ENCODE peak calls at places on chromosome 11, in nine cellular contexts. L is HCT116, Z is mesenchymal stem cell, B is GM12878, E is H9, P is GM23338, X is A549, W is GM23248, S is PC-9. N is an unnamed sample.

GRCh38 chr11:61963016-61963281 is 4.5 kb downstream of the FTH1 start:
- DNase-seq in B (no peak), Z (peak), P (no peak), X (no peak), L (no peak), S (peak), E (no peak), W (no peak), N (no peak)

GRCh38 chr11:96316869-96317268 is 26.1 kb downstream of the MAML2 start:
- DNase-seq in S (no peak), Z (no peak), B (no peak), L (no peak), X (no peak), E (no peak), W (peak), P (no peak), N (no peak)

GRCh38 chr11:66281776-66282467 is 3.9 kb downstream of the CNIH2 start:
- DNase-seq in B (no peak), L (no peak), S (no peak), E (no peak), W (no peak), X (no peak), Z (no peak), P (no peak), N (no peak)

GRCh38 chr11:27209562-27210005 is 153.4 kb downstream of the CCDC34 start:
- DNase-seq in X (peak), L (peak), P (no peak), B (no peak), E (no peak), W (peak), S (peak), Z (peak), N (no peak)

GRCh38 chr11:64226507-64227051 is 505 bp downstream of the NUDT22 start:
- DNase-seq in X (no peak), E (peak), Z (no peak), S (peak), W (peak), P (peak), L (no peak), B (no peak), N (no peak)

GRCh38 chr11:63520606-63521170 is 14.8 kb downstream of the LGALS12 start:
- DNase-seq in E (no peak), B (no peak), W (peak), Z (no peak), P (no peak), S (no peak), L (no peak), X (no peak), N (no peak)

GRCh38 chr11:33172996-33173395 is 11.7 kb upstream of the CSTF3 start:
- DNase-seq in E (no peak), L (no peak), S (no peak), B (no peak), Z (peak), P (peak), W (peak), X (no peak), N (no peak)

GRCh38 chr11:106077609-106078517 is at the start of gene AASDHPPT:
- DNase-seq in B (no peak), X (peak), S (no peak), L (peak), W (peak), Z (no peak), E (no peak), P (peak), N (no peak)

GRCh38 chr11:108117746-108118371 is 3.5 kb upstream of the ACAT1 start:
- DNase-seq in Z (peak), L (peak), S (no peak), X (peak), W (peak), E (no peak), B (no peak), P (peak), N (no peak)

GRCh38 chr11:55714982-55715888 is 53.2 kb downstream of the OR4C6 start:
- DNase-seq in L (no peak), E (no peak), X (no peak), W (peak), B (no peak), Z (no peak), P (peak), S (peak), N (no peak)

GRCh38 chr11:109728056-109728455 is 306.1 kb downstream of the C11orf87 start:
- DNase-seq in E (no peak), W (no peak), S (no peak), B (no peak), P (no peak), L (peak), Z (peak), X (no peak), N (no peak)

GRCh38 chr11:28838741-28839140 is 730.6 kb downstream of the METTL15 start:
- DNase-seq in X (no peak), P (no peak), L (no peak), S (no peak), B (no peak), Z (no peak), W (peak), E (no peak), N (no peak)

GRCh38 chr11:104928831-104929230 is 30.6 kb upstream of the CASP12 start:
- DNase-seq in L (no peak), X (no peak), P (no peak), S (no peak), Z (no peak), B (no peak), W (no peak), E (no peak), N (no peak)

GRCh38 chr11:81449588-81450155 is 1284.0 kb downstream of the FAM181B start:
- DNase-seq in E (no peak), L (no peak), W (no peak), X (no peak), B (no peak), P (no peak), S (no peak), Z (no peak), N (no peak)

GRCh38 chr11:60240661-60241060 is 2.3 kb downstream of the MS4A4E start:
- DNase-seq in S (no peak), B (no peak), L (no peak), E (no peak), W (no peak), Z (no peak), P (no peak), X (no peak), N (no peak)

GRCh38 chr11:18071098-18071705 is 25.1 kb upstream of the TPH1 start:
- DNase-seq in W (no peak), B (no peak), S (no peak), Z (no peak), P (no peak), X (no peak), L (no peak), E (no peak), N (no peak)

GRCh38 chr11:78901831-78902230 is 327.2 kb upstream of the NARS2 start:
- DNase-seq in S (no peak), P (no peak), X (no peak), W (no peak), E (no peak), Z (no peak), L (no peak), B (no peak), N (no peak)

GRCh38 chr11:114109206-114110090 is 49.9 kb downstream of the ZBTB16 start:
- DNase-seq in W (no peak), X (no peak), L (no peak), B (no peak), S (no peak), Z (peak), P (no peak), E (no peak), N (no peak)

GRCh38 chr11:11467278-11467677 is 114.2 kb upstream of the CSNK2A3 start:
- DNase-seq in Z (no peak), B (no peak), L (no peak), S (no peak), E (no peak), P (no peak), W (no peak), X (no peak), N (no peak)

GRCh38 chr11:70519117-70519516 is 120.8 kb downstream of the CTTN start:
- DNase-seq in B (peak), S (peak), P (no peak), X (no peak), E (no peak), W (peak), Z (no peak), L (peak), N (no peak)

GRCh38 chr11:125155100-125155444 is 9.5 kb upstream of the PKNOX2 start:
- DNase-seq in L (no peak), S (no peak), Z (no peak), W (no peak), B (no peak), X (no peak), P (no peak), E (no peak), N (no peak)
- H3K4me2 ChIP-seq in L (no peak), S (no peak), Z (no peak), W (no peak), B (no peak), X (no peak), P (no peak), E (no peak), N (no peak)

GRCh38 chr11:130523166-130523565 is 74.7 kb downstream of the ADAMTS15 start:
- DNase-seq in P (no peak), S (no peak), Z (no peak), B (no peak), W (peak), L (no peak), X (no peak), E (no peak), N (no peak)

GRCh38 chr11:130520231-130520630 is 71.8 kb downstream of the ADAMTS15 start:
- DNase-seq in X (no peak), Z (no peak), L (no peak), E (no peak), W (no peak), B (no peak), S (no peak), P (no peak), N (peak)

GRCh38 chr11:130524132-130524790 is 75.8 kb downstream of the ADAMTS15 start:
- DNase-seq in P (no peak), Z (no peak), E (no peak), B (no peak), L (no peak), S (no peak), X (no peak), W (no peak), N (no peak)

GRCh38 chr11:130523609-130524008 is 75.2 kb downstream of the ADAMTS15 start:
- DNase-seq in E (peak), X (no peak), Z (peak), P (peak), W (peak), B (no peak), S (no peak), L (no peak), N (no peak)

GRCh38 chr11:130522284-130522961 is 74.0 kb downstream of the ADAMTS15 start:
- DNase-seq in S (peak), P (peak), E (peak), L (peak), X (peak), W (peak), Z (peak), B (no peak), N (peak)
- H3K4me2 ChIP-seq in S (peak), P (no peak), E (no peak), L (peak), X (peak), W (peak), Z (no peak), B (no peak), N (no peak)

DNA sequence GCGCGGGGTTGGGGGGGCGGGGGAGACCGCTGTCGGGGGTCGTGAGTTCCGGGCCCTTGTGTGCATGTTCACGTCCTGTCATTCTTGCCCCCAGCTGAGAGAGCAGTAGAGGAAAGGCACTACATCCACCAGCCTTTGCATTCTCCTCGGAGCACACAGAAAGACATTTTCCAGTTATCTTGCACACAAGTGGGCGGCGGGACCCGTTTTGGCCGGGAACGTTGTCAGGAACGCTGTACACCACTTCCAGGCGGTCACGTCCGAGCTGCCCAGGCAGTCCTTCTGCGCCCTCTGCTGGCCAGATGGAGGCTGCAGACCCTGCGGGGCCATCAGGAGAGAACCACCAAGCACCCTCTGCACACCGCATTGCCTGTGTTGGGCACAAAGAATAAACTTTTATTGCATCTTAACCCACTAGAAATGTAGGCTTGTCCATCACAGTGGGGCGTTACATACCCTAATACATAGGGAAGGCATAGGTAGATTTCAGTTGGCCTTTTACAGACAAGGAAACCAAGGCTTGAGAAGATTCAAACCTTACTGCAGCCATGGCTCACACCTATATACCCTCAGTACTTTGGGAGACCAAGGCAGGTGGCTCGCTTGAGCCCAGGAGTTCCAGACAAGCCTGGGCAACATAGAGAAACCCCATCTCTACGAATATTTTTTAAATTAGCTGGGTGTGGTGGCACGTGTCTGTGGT is 2.8 kb upstream of the CDKN1C start:
- DNase-seq in W (peak), P (peak), L (peak), Z (peak), S (peak), B (no peak), X (peak), E (peak), N (peak)
- H3K4me2 ChIP-seq in W (no peak), P (no peak), L (peak), Z (no peak), S (no peak), B (no peak), X (no peak), E (no peak), N (no peak)

GRCh38 chr11:35785287-35786167 is 123.0 kb downstream of the TRIM44 start:
- DNase-seq in Z (no peak), P (no peak), L (no peak), X (no peak), B (peak), E (no peak), W (peak), S (no peak), N (no peak)
- H3K4me2 ChIP-seq in Z (no peak), P (no peak), L (no peak), X (no peak), B (peak), E (no peak), W (peak), S (no peak), N (no peak)

DNA sequence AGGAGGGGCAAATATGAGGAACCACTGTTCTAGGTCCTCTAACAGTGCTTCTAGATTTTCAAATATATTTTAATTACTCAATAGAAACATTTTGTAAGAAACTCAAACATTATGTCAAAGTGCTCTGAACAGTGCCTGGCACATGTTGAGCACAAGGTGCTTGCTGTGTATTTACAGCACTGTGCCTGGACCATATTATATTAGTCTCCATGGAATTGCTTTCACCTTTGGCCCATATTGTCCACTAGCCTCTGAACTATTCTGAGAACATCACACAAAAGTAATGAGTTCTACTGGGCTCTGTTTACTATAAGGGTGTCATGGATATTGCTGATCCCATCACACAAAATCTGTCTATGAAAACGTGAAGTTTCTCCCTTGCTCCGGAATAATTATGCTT is 76.7 kb downstream of the PPFIBP2 start:
- DNase-seq in B (no peak), W (no peak), X (no peak), L (no peak), Z (no peak), P (no peak), S (no peak), E (no peak), N (no peak)
- H3K4me2 ChIP-seq in B (no peak), W (no peak), X (no peak), L (no peak), Z (no peak), P (no peak), S (no peak), E (no peak), N (no peak)

DNA sequence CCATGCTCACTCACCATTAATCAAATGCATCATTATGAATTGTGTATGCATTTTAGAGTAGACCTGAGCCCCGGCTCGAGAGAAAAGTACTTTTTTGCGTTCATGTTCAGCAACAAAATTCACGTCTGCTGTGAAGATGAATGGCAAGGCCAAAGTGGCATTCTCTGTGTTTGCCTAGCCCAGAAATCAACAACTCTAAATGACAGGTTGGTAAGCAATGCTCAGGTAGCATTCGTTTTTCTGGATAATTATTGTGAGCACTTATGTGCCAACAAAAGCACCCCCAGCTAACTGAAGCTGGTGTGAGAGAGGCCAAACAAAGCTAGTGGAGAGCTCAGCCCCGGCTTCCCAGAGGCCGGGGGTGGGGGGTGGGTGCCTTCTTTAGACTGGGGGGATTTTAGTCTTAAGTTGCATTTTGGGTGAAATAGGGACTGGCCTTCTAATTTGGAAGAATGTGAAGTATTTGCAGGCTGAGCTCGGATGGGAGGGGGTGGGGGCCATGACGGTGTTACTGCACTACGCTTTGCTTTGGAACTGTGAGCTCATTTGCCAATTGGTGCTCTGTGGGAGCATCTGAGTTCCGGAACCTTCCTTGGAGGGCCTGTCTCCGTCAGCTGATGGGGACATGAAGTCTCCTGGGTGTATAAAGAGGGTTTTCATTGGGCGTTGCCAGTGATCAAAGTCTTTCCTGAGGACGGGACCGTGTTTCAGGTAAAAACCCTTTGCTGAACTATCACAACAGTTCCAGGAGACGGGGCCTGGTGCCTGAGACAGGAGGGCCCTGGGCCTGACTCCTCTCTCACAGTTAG is 29.0 kb upstream of the ALX4 start:
- DNase-seq in X (no peak), E (no peak), Z (no peak), B (no peak), L (no peak), P (peak), S (no peak), W (no peak), N (no peak)
- H3K4me2 ChIP-seq in X (no peak), E (no peak), Z (no peak), B (no peak), L (no peak), P (peak), S (no peak), W (no peak), N (no peak)

GRCh38 chr11:57134284-57134683 is 47.5 kb upstream of the LRRC55 start:
- DNase-seq in B (no peak), P (no peak), E (no peak), L (no peak), Z (no peak), S (no peak), W (no peak), X (no peak), N (no peak)
- H3K4me2 ChIP-seq in B (no peak), P (no peak), E (no peak), L (no peak), Z (no peak), S (no peak), W (no peak), X (no peak), N (no peak)

GRCh38 chr11:24866743-24867142 is 369.9 kb downstream of the LUZP2 start:
- DNase-seq in P (no peak), E (no peak), X (no peak), B (no peak), Z (no peak), S (no peak), L (no peak), W (no peak), N (no peak)

GRCh38 chr11:24872912-24873311 is 376.1 kb downstream of the LUZP2 start:
- DNase-seq in Z (no peak), P (no peak), W (no peak), B (no peak), S (no peak), L (no peak), E (no peak), X (no peak), N (no peak)

GRCh38 chr11:24870048-24870447 is 373.2 kb downstream of the LUZP2 start:
- DNase-seq in Z (no peak), P (no peak), L (no peak), S (no peak), W (no peak), X (no peak), E (no peak), B (no peak), N (no peak)
- H3K4me2 ChIP-seq in Z (no peak), P (no peak), L (no peak), S (no peak), W (no peak), X (no peak), E (no peak), B (no peak), N (no peak)

GRCh38 chr11:112564228-112564955 is 303.7 kb upstream of the PLET1 start:
- DNase-seq in L (no peak), X (no peak), B (no peak), E (no peak), S (no peak), W (peak), Z (peak), P (no peak), N (no peak)

GRCh38 chr11:112570335-112570734 is 309.7 kb upstream of the PLET1 start:
- DNase-seq in E (no peak), W (no peak), B (no peak), P (no peak), Z (no peak), L (no peak), S (no peak), X (no peak), N (no peak)
- H3K4me2 ChIP-seq in E (no peak), W (no peak), B (no peak), P (no peak), Z (no peak), L (no peak), S (no peak), X (no peak), N (no peak)

GRCh38 chr11:72067266-72067665 is 13.1 kb downstream of the NUMA1 start:
- DNase-seq in Z (no peak), B (no peak), P (no peak), E (no peak), L (no peak), X (no peak), W (no peak), S (no peak), N (no peak)
- H3K4me2 ChIP-seq in Z (no peak), B (no peak), P (no peak), E (no peak), L (no peak), X (no peak), W (peak), S (no peak), N (no peak)

N was measured in H1.